ENCODE peak calls at places on chromosome 12, in six cellular contexts. One of them, this sample, is unnamed. For H3K9me3, the result is how much of the 10 kb centered on the place peaks cover.

GRCh38 chr12:3777206-3777809 is 24.4 kb upstream of the CRACR2A start:
- DNase-seq in lung: no peak
- DNase-seq in CD4-positive, alpha-beta memory T cell: peak
- DNase-seq in CD8-positive, alpha-beta T cell: no peak
- DNase-seq in left lung: no peak
- DNase-seq in AG04450: peak
- DNase-seq in this sample: no peak

GRCh38 chr12:10220398-10221077 is 7.9 kb downstream of the GABARAPL1 start:
- DNase-seq in lung: peak
- DNase-seq in CD4-positive, alpha-beta memory T cell: no peak
- DNase-seq in CD8-positive, alpha-beta T cell: no peak
- DNase-seq in left lung: no peak
- DNase-seq in AG04450: no peak
- DNase-seq in this sample: no peak

GRCh38 chr12:63326260-63326659 is 175.3 kb upstream of the AVPR1A start:
- DNase-seq in lung: no peak
- DNase-seq in CD4-positive, alpha-beta memory T cell: no peak
- DNase-seq in CD8-positive, alpha-beta T cell: no peak
- DNase-seq in left lung: no peak
- DNase-seq in AG04450: no peak
- DNase-seq in this sample: no peak

GRCh38 chr12:90905691-90906370 is 49.1 kb downstream of the CCER1 start:
- DNase-seq in lung: no peak
- DNase-seq in CD4-positive, alpha-beta memory T cell: no peak
- DNase-seq in CD8-positive, alpha-beta T cell: no peak
- DNase-seq in left lung: no peak
- DNase-seq in AG04450: no peak
- DNase-seq in this sample: no peak

GRCh38 chr12:6084261-6084968 is 40.1 kb downstream of the VWF start:
- DNase-seq in lung: no peak
- DNase-seq in CD4-positive, alpha-beta memory T cell: no peak
- DNase-seq in CD8-positive, alpha-beta T cell: no peak
- DNase-seq in left lung: no peak
- DNase-seq in AG04450: no peak
- DNase-seq in this sample: no peak

GRCh38 chr12:7302536-7303113 is 1.2 kb upstream of the ACSM4 start:
- DNase-seq in lung: no peak
- DNase-seq in CD4-positive, alpha-beta memory T cell: no peak
- DNase-seq in CD8-positive, alpha-beta T cell: no peak
- DNase-seq in left lung: no peak
- DNase-seq in AG04450: no peak
- DNase-seq in this sample: no peak

GRCh38 chr12:50110127-50110761 is 1.8 kb upstream of the COX14 start:
- DNase-seq in lung: peak
- DNase-seq in CD4-positive, alpha-beta memory T cell: no peak
- DNase-seq in CD8-positive, alpha-beta T cell: no peak
- DNase-seq in left lung: peak
- DNase-seq in AG04450: no peak
- DNase-seq in this sample: no peak

GRCh38 chr12:111099186-111099585 is 178.8 kb upstream of the MYL2 start:
- DNase-seq in lung: no peak
- DNase-seq in CD4-positive, alpha-beta memory T cell: no peak
- DNase-seq in CD8-positive, alpha-beta T cell: no peak
- DNase-seq in left lung: no peak
- DNase-seq in AG04450: no peak
- DNase-seq in this sample: no peak

GRCh38 chr12:85179680-85180300 is 100.2 kb upstream of the ALX1 start:
- DNase-seq in lung: no peak
- DNase-seq in CD4-positive, alpha-beta memory T cell: no peak
- DNase-seq in CD8-positive, alpha-beta T cell: no peak
- DNase-seq in left lung: no peak
- DNase-seq in AG04450: no peak
- DNase-seq in this sample: no peak

GRCh38 chr12:68119724-68120211 is 39.8 kb downstream of the IFNG start:
- DNase-seq in lung: no peak
- DNase-seq in CD4-positive, alpha-beta memory T cell: no peak
- DNase-seq in CD8-positive, alpha-beta T cell: no peak
- DNase-seq in left lung: no peak
- DNase-seq in AG04450: no peak
- DNase-seq in this sample: no peak

GRCh38 chr12:2959194-2959507 is at the start of gene TEAD4:
- DNase-seq in lung: peak
- DNase-seq in CD4-positive, alpha-beta memory T cell: no peak
- DNase-seq in CD8-positive, alpha-beta T cell: no peak
- DNase-seq in left lung: peak
- DNase-seq in AG04450: peak
- DNase-seq in this sample: no peak

GRCh38 chr12:111435661-111436201 is 30.0 kb downstream of the SH2B3 start:
- DNase-seq in lung: no peak
- DNase-seq in CD4-positive, alpha-beta memory T cell: no peak
- DNase-seq in CD8-positive, alpha-beta T cell: no peak
- DNase-seq in left lung: no peak
- DNase-seq in AG04450: no peak
- DNase-seq in this sample: no peak

GRCh38 chr12:65894127-65894526 is 69.8 kb downstream of the HMGA2 start:
- DNase-seq in lung: no peak
- DNase-seq in CD4-positive, alpha-beta memory T cell: no peak
- DNase-seq in CD8-positive, alpha-beta T cell: no peak
- DNase-seq in left lung: no peak
- DNase-seq in AG04450: no peak
- DNase-seq in this sample: no peak

GRCh38 chr12:49041036-49041880 is 19.3 kb downstream of the KMT2D start:
- DNase-seq in lung: no peak
- DNase-seq in CD4-positive, alpha-beta memory T cell: no peak
- DNase-seq in CD8-positive, alpha-beta T cell: no peak
- DNase-seq in left lung: no peak
- DNase-seq in AG04450: no peak
- DNase-seq in this sample: no peak

GRCh38 chr12:116882742-116883141 is 1.5 kb upstream of the HRK start:
- DNase-seq in lung: no peak
- DNase-seq in CD4-positive, alpha-beta memory T cell: no peak
- DNase-seq in CD8-positive, alpha-beta T cell: no peak
- DNase-seq in left lung: no peak
- DNase-seq in AG04450: no peak
- DNase-seq in this sample: no peak

GRCh38 chr12:92034858-92035401 is 110.7 kb downstream of the BTG1 start:
- DNase-seq in lung: peak
- DNase-seq in CD4-positive, alpha-beta memory T cell: peak
- DNase-seq in CD8-positive, alpha-beta T cell: peak
- DNase-seq in left lung: peak
- DNase-seq in AG04450: peak
- DNase-seq in this sample: peak

GRCh38 chr12:68559984-68560822 is 50.5 kb upstream of the RAP1B start:
- DNase-seq in lung: peak
- DNase-seq in CD4-positive, alpha-beta memory T cell: no peak
- DNase-seq in CD8-positive, alpha-beta T cell: no peak
- DNase-seq in left lung: peak
- DNase-seq in AG04450: no peak
- DNase-seq in this sample: no peak

DNA sequence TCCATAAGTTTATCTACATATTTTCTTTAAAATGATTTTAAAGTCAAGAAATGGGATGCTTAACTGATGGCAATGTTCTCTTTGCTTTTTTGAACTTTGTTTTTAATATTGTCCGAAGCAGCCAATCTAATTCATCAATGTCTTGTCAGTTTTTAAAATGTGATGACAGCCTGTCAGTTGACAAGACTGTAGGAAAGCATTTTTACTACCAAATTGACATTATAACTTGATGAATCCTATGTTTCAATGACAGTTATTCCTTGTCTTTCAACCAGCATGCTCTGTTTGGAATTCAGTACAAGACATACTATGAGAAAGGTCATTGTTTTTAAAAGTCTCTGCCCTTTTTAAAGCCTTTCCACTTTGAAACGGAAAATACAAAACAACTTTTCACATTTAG is 1073.2 kb downstream of the TMTC2 start:
- DNase-seq in lung: no peak
- DNase-seq in CD4-positive, alpha-beta memory T cell: no peak
- DNase-seq in CD8-positive, alpha-beta T cell: no peak
- DNase-seq in left lung: no peak
- DNase-seq in AG04450: no peak
- DNase-seq in this sample: no peak
- H3K9me3 ChIP-seq in lung: under half
- H3K9me3 ChIP-seq in CD4-positive, alpha-beta memory T cell: under half
- H3K9me3 ChIP-seq in CD8-positive, alpha-beta T cell: under half
- H3K9me3 ChIP-seq in left lung: under half
- H3K9me3 ChIP-seq in AG04450: under half
- H3K9me3 ChIP-seq in this sample: under half

GRCh38 chr12:132936163-132936562 is 19.9 kb downstream of the ZNF605 start:
- DNase-seq in lung: no peak
- DNase-seq in CD4-positive, alpha-beta memory T cell: no peak
- DNase-seq in CD8-positive, alpha-beta T cell: no peak
- DNase-seq in left lung: no peak
- DNase-seq in AG04450: no peak
- DNase-seq in this sample: no peak

GRCh38 chr12:132941336-132941954 is 14.7 kb downstream of the ZNF605 start:
- DNase-seq in lung: no peak
- DNase-seq in CD4-positive, alpha-beta memory T cell: no peak
- DNase-seq in CD8-positive, alpha-beta T cell: no peak
- DNase-seq in left lung: no peak
- DNase-seq in AG04450: no peak
- DNase-seq in this sample: no peak

GRCh38 chr12:132940071-132940719 is 15.9 kb downstream of the ZNF605 start:
- DNase-seq in lung: no peak
- DNase-seq in CD4-positive, alpha-beta memory T cell: no peak
- DNase-seq in CD8-positive, alpha-beta T cell: no peak
- DNase-seq in left lung: no peak
- DNase-seq in AG04450: no peak
- DNase-seq in this sample: no peak

GRCh38 chr12:132942611-132943010 is 13.5 kb downstream of the ZNF605 start:
- DNase-seq in lung: no peak
- DNase-seq in CD4-positive, alpha-beta memory T cell: no peak
- DNase-seq in CD8-positive, alpha-beta T cell: no peak
- DNase-seq in left lung: no peak
- DNase-seq in AG04450: no peak
- DNase-seq in this sample: no peak

DNA sequence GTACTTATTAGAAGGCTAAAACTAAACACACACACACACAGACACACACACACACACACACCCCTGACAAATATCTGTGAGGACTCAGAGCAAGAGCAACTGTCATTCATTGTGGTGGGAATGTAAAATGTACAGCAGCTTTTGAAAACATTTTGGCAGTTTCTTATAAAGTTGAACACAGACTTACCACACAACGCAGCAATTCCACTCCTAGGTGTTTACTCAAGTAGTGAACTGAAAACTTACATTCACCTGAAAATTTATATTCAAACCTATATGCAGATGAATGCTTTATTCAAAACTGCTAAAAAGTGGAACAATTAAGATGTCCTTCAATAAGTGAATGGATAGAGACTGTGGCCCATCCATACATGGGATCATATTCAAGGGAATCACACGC is 18.6 kb downstream of the ZNF605 start:
- DNase-seq in lung: no peak
- DNase-seq in CD4-positive, alpha-beta memory T cell: no peak
- DNase-seq in CD8-positive, alpha-beta T cell: no peak
- DNase-seq in left lung: no peak
- DNase-seq in AG04450: no peak
- DNase-seq in this sample: no peak
- H3K9me3 ChIP-seq in lung: under half
- H3K9me3 ChIP-seq in CD4-positive, alpha-beta memory T cell: under half
- H3K9me3 ChIP-seq in CD8-positive, alpha-beta T cell: under half
- H3K9me3 ChIP-seq in left lung: half or more
- H3K9me3 ChIP-seq in AG04450: half or more
- H3K9me3 ChIP-seq in this sample: under half

DNA sequence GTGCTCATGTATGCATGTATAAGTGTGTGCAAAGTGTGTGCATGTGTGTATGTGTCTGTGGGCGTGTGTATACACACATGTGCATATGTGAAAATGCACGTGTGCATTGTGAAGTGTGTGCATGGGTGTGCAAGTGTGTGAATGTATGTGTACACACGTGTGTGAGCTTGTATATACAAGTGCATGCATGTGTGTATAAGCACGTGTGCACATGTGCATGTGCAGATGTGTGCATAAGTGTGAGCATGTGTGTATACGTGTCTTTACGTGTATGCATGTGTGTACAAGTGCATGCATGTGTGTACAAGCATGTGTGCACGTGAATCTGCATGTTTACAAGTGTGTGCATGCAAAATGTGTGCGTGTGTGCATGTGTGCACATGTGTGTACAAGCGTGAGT is 13.4 kb upstream of the GALNT9 start:
- DNase-seq in lung: no peak
- DNase-seq in CD4-positive, alpha-beta memory T cell: no peak
- DNase-seq in CD8-positive, alpha-beta T cell: no peak
- DNase-seq in left lung: no peak
- DNase-seq in AG04450: no peak
- DNase-seq in this sample: no peak
- H3K9me3 ChIP-seq in lung: under half
- H3K9me3 ChIP-seq in CD4-positive, alpha-beta memory T cell: under half
- H3K9me3 ChIP-seq in CD8-positive, alpha-beta T cell: under half
- H3K9me3 ChIP-seq in left lung: under half
- H3K9me3 ChIP-seq in AG04450: half or more
- H3K9me3 ChIP-seq in this sample: under half

DNA sequence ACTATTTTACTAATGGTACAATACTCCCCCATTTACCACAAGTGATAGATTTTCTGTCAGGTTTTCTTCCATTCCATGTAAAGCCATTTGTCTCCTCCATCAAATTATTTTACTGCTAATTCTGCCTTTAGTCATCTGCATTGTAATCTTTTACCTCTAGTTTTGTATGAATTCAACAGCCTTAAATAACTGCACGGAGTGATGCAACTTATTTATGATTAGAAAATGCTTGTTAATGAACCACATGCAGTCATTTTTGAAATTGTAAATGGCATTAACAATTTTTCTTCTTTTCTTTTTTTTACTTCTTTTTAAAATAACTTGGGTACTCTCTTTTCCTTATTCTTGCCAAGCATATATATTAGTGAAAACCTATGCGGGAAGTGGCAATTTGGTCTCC is 71.5 kb downstream of the RESF1 start:
- DNase-seq in lung: no peak
- DNase-seq in CD4-positive, alpha-beta memory T cell: no peak
- DNase-seq in CD8-positive, alpha-beta T cell: no peak
- DNase-seq in left lung: no peak
- DNase-seq in AG04450: no peak
- DNase-seq in this sample: no peak
- H3K9me3 ChIP-seq in lung: under half
- H3K9me3 ChIP-seq in CD4-positive, alpha-beta memory T cell: under half
- H3K9me3 ChIP-seq in CD8-positive, alpha-beta T cell: under half
- H3K9me3 ChIP-seq in left lung: under half
- H3K9me3 ChIP-seq in AG04450: under half
- H3K9me3 ChIP-seq in this sample: under half

This sample was measured in T-helper 17 cell.